ENCODE peak calls at places on chromosomes 11 and 22, in five cellular contexts. S is fibroblast of lung, K is A549, I is left ventricle myocardium inferior, P is pancreas. X is an unnamed sample.

GRCh38 chr11:103609117-103610066 is 427.0 kb upstream of the DDI1 start:
- DNase-seq in S (peak; percentile 97), K (peak; percentile 25), I (no peak), P (no peak), X (no peak)

GRCh38 chr22:40878937-40879336 is 17.0 kb upstream of the DNAJB7 start:
- DNase-seq in S (no peak), K (no peak), I (no peak), P (no peak), X (no peak)

GRCh38 chr22:19463491-19464469 is 15.2 kb downstream of the UFD1 start:
- DNase-seq in S (peak; percentile 52), K (no peak), I (peak; percentile 58), P (no peak), X (no peak)

GRCh38 chr11:13717331-13717730 is 48.9 kb downstream of the FAR1 start:
- DNase-seq in S (peak; percentile 84), K (no peak), I (no peak), P (no peak), X (no peak)

GRCh38 chr11:27694992-27695391 is 5.3 kb downstream of the BDNF start:
- DNase-seq in S (peak; percentile 55), K (no peak), I (no peak), P (no peak), X (no peak)

GRCh38 chr22:42376721-42377177 is 55.5 kb downstream of the NFAM1 start:
- DNase-seq in S (peak; percentile 20), K (no peak), I (peak; percentile 78), P (no peak), X (no peak)

GRCh38 chr11:95445746-95446333 is 214.8 kb upstream of the SESN3 start:
- DNase-seq in S (peak; percentile 2), K (no peak), I (no peak), P (no peak), X (no peak)

GRCh38 chr11:127485541-127485940 is 485.0 kb upstream of the KIRREL3 start:
- DNase-seq in S (peak; percentile 59), K (no peak), I (no peak), P (no peak), X (no peak)

GRCh38 chr11:71209181-71209580 is 43.2 kb downstream of the SHANK2 start:
- DNase-seq in S (no peak), K (no peak), I (no peak), P (no peak), X (no peak)

GRCh38 chr22:30785527-30785926 is 90.9 kb downstream of the OSBP2 start:
- DNase-seq in S (no peak), K (no peak), I (no peak), P (no peak), X (no peak)

GRCh38 chr11:57763568-57763967 is 2.0 kb downstream of the CTNND1 start:
- DNase-seq in S (peak; percentile 54), K (peak; percentile 76), I (no peak), P (no peak), X (no peak)

GRCh38 chr11:2830886-2831285 is 54.7 kb downstream of the CDKN1C start:
- DNase-seq in S (no peak), K (no peak), I (peak; percentile 13), P (no peak), X (no peak)

GRCh38 chr11:124012697-124013096 is at the start of gene OR10G4:
- DNase-seq in S (no peak), K (no peak), I (no peak), P (no peak), X (no peak)

GRCh38 chr11:108536783-108537182 is 38.6 kb upstream of the POGLUT3 start:
- DNase-seq in S (no peak), K (no peak), I (no peak), P (no peak), X (no peak)

GRCh38 chr11:44868021-44868420 is 82.7 kb downstream of the TP53I11 start:
- DNase-seq in S (no peak), K (no peak), I (no peak), P (no peak), X (no peak)

GRCh38 chr11:122214567-122214966 is 98.6 kb upstream of the BLID start:
- DNase-seq in S (peak; percentile 75), K (no peak), I (no peak), P (no peak), X (no peak)

GRCh38 chr11:112179601-112180000 is 4.3 kb downstream of the BCO2 start:
- DNase-seq in S (no peak), K (no peak), I (no peak), P (no peak), X (no peak)

GRCh38 chr22:45638834-45639746 is 32.5 kb upstream of the ATXN10 start:
- DNase-seq in S (peak; percentile 60), K (peak; percentile 90), I (peak; percentile 45), P (no peak), X (no peak)

GRCh38 chr11:45906965-45907591 is at the start of gene FREY1:
- DNase-seq in S (no peak), K (no peak), I (no peak), P (peak; percentile 53), X (no peak)

GRCh38 chr22:40345271-40345670 is 1.0 kb upstream of the ADSL start:
- DNase-seq in S (peak; percentile 52), K (no peak), I (no peak), P (no peak), X (no peak)

GRCh38 chr11:92738281-92738680 is 231.2 kb upstream of the MTNR1B start:
- DNase-seq in S (no peak), K (no peak), I (no peak), P (no peak), X (no peak)

GRCh38 chr11:94379619-94380018 is 21.6 kb downstream of the GPR83 start:
- DNase-seq in S (no peak), K (no peak), I (no peak), P (no peak), X (no peak)

GRCh38 chr11:8030526-8031247 is 43.5 kb downstream of the EIF3F start:
- DNase-seq in S (no peak), K (no peak), I (no peak), P (no peak), X (no peak)

GRCh38 chr11:94708176-94708575 is 60.0 kb upstream of the AMOTL1 start:
- DNase-seq in S (no peak), K (no peak), I (no peak), P (no peak), X (no peak)

GRCh38 chr22:29071261-29072045 is 1.4 kb upstream of the KREMEN1 start:
- DNase-seq in S (peak; percentile 39), K (no peak), I (no peak), P (peak; percentile 38), X (peak; percentile 64)

GRCh38 chr11:75938543-75938942 is 123.5 kb downstream of the UVRAG start:
- DNase-seq in S (peak; percentile 43), K (no peak), I (no peak), P (no peak), X (no peak)

GRCh38 chr11:120564573-120565301 is 53.2 kb downstream of the GRIK4 start:
- DNase-seq in S (peak; percentile 72), K (no peak), I (peak; percentile 45), P (peak; percentile 9), X (peak; percentile 90)
- TF ChIP-seq CTCF in S (no peak), K (no peak), I (peak; percentile 17), P (no peak), X (peak; percentile 62)

DNA sequence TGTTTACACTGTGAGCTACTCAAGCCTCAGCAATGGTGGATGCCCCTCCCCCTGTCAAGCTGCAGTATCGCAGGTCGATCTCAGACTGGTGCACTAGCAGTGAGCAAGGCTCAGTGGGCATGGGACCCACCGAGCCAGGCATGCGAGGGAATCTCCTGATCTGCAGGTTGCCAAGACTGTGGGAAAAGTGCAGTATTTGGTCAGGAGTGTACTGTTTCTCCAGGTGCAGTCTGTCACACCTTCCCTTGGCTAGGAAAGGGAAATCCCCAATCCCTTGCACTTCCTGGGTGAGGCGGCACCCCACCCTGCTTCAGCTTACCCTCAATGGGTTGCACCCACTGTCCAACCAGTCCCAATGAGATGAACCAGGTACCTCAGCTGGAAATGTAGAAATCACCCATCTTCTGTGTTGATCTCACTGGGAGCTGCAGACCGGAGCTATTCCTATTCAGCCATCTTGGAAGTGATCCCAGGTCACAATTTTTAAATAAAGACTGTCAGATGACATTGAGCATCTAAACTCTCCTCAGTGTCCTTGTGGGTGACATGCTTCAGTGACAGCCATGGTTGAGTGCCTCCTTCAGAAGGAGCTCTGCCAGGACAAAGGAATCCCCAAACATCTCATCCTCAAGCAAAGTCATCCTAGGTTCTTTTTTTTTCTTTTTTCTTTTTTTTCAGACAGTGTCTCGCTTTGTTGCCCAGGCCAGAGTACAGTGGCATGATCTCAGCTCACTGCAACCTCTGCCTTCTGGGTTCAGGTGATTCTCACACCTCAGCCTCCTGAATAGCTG is 10.8 kb downstream of the SLC22A24 start:
- DNase-seq in S (no peak), K (no peak), I (no peak), P (peak; percentile 65), X (no peak)
- TF ChIP-seq CTCF in S (no peak), K (no peak), I (no peak), P (no peak), X (no peak)

GRCh38 chr11:115984228-115984627 is 480.0 kb upstream of the CADM1 start:
- DNase-seq in S (no peak), K (no peak), I (no peak), P (no peak), X (no peak)

GRCh38 chr11:115993613-115994012 is 489.4 kb upstream of the CADM1 start:
- DNase-seq in S (no peak), K (no peak), I (no peak), P (no peak), X (no peak)

GRCh38 chr11:115985896-115986295 is 481.7 kb upstream of the CADM1 start:
- DNase-seq in S (peak; percentile 59), K (no peak), I (no peak), P (no peak), X (no peak)

DNA sequence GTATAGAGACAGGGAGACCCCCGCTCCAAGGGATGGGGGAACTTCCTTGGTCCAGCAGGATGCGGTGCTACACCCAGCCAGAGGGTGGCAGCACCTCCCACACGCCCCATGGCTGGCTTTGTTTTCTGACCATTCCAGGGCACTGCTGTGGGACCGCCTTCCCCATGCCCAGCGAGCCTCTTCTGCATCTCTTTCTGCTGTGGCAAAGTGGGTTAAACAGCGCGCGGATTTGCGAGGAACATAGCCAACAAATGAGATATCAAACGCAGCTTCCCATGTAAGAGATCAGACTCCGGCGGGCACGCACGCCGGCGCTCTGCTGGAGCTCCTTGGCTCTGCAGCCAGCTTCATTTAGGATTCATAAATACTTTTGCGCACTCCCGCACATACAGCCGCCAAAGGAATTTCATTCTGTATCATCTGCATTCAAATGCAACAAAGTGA is 485.8 kb upstream of the CADM1 start:
- DNase-seq in S (no peak), K (no peak), I (no peak), P (no peak), X (peak; percentile 60)
- TF ChIP-seq CTCF in S (peak; percentile 47), K (no peak), I (peak; percentile 82), P (no peak), X (peak; percentile 83)

DNA sequence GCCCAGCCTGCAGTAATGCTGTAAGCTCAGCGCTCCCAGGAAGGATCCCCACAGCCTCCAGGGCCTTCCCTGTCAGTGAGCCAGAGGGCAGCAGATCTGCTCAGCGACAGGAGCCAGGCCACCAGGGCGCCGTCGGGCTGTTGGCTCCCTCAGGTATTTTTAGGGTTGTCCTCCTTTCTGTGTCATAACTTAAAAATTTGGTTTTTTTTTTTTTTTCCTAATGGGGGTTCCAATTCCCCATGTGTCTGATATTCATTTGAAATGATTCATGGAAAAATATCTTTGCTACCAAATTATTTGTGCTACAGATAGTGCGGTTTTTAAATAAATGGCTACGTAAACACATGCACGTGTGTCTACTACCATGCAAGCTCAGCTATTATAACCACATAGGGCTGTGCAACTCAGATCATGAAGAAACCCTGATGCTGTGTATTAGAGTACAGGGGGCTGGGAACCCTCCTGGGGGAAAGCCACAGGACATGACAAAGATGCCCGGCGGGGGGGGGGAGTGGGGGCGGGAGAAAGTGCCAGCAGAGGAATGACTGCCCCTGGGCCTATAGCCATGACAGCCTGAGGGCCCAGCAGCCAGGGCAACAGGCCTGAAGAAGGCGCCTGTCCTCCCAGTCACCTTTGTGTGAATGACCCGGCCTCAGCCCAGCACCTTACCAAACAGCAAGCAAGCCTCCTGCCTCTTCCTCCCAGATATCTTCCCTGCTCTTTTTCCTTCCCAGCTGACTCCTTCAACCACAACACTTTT is 89.3 kb downstream of the NAT10 start:
- DNase-seq in S (peak; percentile 23), K (no peak), I (no peak), P (no peak), X (no peak)
- TF ChIP-seq CTCF in S (no peak), K (no peak), I (peak; percentile 17), P (no peak), X (no peak)

X was measured in GM13977.